ENCODE peak calls at places on chromosomes 11 and 22, in seven cellular contexts. One of them, this sample, is unnamed.

GRCh38 chr11:60130496-60130895 is 42.0 kb downstream of the MS4A2 start:
- DNase-seq in GM12878: no peak
- DNase-seq in A549: peak; percentile 24
- DNase-seq in K562: peak; percentile 84
- DNase-seq in HepG2: peak; percentile 55
- DNase-seq in H1: peak; percentile 15
- DNase-seq in SK-N-SH: peak; percentile 14
- DNase-seq in this sample: no peak

GRCh38 chr11:128582496-128583366 is 4.6 kb downstream of the ETS1 start:
- DNase-seq in GM12878: no peak
- DNase-seq in A549: peak; percentile 15
- DNase-seq in K562: no peak
- DNase-seq in HepG2: no peak
- DNase-seq in H1: peak; percentile 50
- DNase-seq in SK-N-SH: no peak
- DNase-seq in this sample: peak; percentile 98

GRCh38 chr22:24325105-24325757 is 54.6 kb downstream of the SPECC1L start:
- DNase-seq in GM12878: peak; percentile 62
- DNase-seq in A549: peak; percentile 16
- DNase-seq in K562: peak; percentile 37
- DNase-seq in HepG2: peak; percentile 49
- DNase-seq in H1: no peak
- DNase-seq in SK-N-SH: peak; percentile 42
- DNase-seq in this sample: peak; percentile 92

GRCh38 chr11:43918662-43919061 is 23.8 kb upstream of the C11orf96 start:
- DNase-seq in GM12878: no peak
- DNase-seq in A549: no peak
- DNase-seq in K562: no peak
- DNase-seq in HepG2: no peak
- DNase-seq in H1: no peak
- DNase-seq in SK-N-SH: no peak
- DNase-seq in this sample: no peak

GRCh38 chr11:40787243-40787642 is 672.2 kb downstream of the LRRC4C start:
- DNase-seq in GM12878: no peak
- DNase-seq in A549: no peak
- DNase-seq in K562: no peak
- DNase-seq in HepG2: no peak
- DNase-seq in H1: no peak
- DNase-seq in SK-N-SH: no peak
- DNase-seq in this sample: no peak

GRCh38 chr22:20429254-20430100 is 8.1 kb downstream of the SCARF2 start:
- DNase-seq in GM12878: no peak
- DNase-seq in A549: no peak
- DNase-seq in K562: peak; percentile 98
- DNase-seq in HepG2: no peak
- DNase-seq in H1: no peak
- DNase-seq in SK-N-SH: peak; percentile 74
- DNase-seq in this sample: no peak

GRCh38 chr11:6315811-6316425 is 4.4 kb downstream of the CAVIN3 start:
- DNase-seq in GM12878: no peak
- DNase-seq in A549: peak; percentile 82
- DNase-seq in K562: peak; percentile 71
- DNase-seq in HepG2: peak; percentile 45
- DNase-seq in H1: no peak
- DNase-seq in SK-N-SH: peak; percentile 79
- DNase-seq in this sample: peak; percentile 65

GRCh38 chr11:34809191-34810106 is 106.7 kb downstream of the APIP start:
- DNase-seq in GM12878: no peak
- DNase-seq in A549: no peak
- DNase-seq in K562: peak; percentile 89
- DNase-seq in HepG2: no peak
- DNase-seq in H1: no peak
- DNase-seq in SK-N-SH: no peak
- DNase-seq in this sample: peak; percentile 31

GRCh38 chr11:121540627-121541026 is 87.9 kb upstream of the SORL1-AS1 start:
- DNase-seq in GM12878: peak; percentile 50
- DNase-seq in A549: no peak
- DNase-seq in K562: no peak
- DNase-seq in HepG2: no peak
- DNase-seq in H1: no peak
- DNase-seq in SK-N-SH: no peak
- DNase-seq in this sample: no peak

GRCh38 chr22:21837184-21837979 is 30.1 kb downstream of the MAPK1 start:
- DNase-seq in GM12878: no peak
- DNase-seq in A549: peak; percentile 9
- DNase-seq in K562: no peak
- DNase-seq in HepG2: peak; percentile 72
- DNase-seq in H1: peak; percentile 23
- DNase-seq in SK-N-SH: no peak
- DNase-seq in this sample: peak; percentile 91

GRCh38 chr11:44978279-44978960 is 27.7 kb upstream of the TP53I11 start:
- DNase-seq in GM12878: no peak
- DNase-seq in A549: no peak
- DNase-seq in K562: no peak
- DNase-seq in HepG2: no peak
- DNase-seq in H1: no peak
- DNase-seq in SK-N-SH: no peak
- DNase-seq in this sample: no peak

DNA sequence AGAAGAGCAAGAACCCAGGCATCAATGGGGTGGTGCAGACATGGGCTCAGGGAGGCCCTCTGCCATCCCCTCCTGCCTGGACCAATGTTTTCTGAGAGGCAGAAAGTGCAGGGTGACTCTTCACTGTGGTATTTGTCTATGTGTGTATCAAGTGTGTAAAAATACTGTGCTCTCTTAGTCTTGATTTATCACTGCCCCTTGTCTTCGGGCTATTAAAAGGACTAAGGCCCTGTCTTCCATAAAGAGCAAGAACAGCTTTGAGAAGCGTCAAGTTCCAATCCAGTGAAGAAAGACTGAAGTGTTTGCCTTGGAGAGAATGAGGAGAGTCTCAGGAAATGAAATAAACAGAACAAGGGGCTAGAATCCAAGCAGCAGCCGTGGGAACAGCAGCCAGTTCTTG is 14.4 kb downstream of the PRSS23 start:
- DNase-seq in GM12878: no peak
- DNase-seq in A549: no peak
- DNase-seq in K562: no peak
- DNase-seq in HepG2: no peak
- DNase-seq in H1: no peak
- DNase-seq in SK-N-SH: no peak
- DNase-seq in this sample: peak; percentile 67
- TF ChIP-seq USF2 in GM12878: no peak
- TF ChIP-seq USF2 in A549: no peak
- TF ChIP-seq USF2 in K562: no peak
- TF ChIP-seq USF2 in HepG2: no peak
- TF ChIP-seq USF2 in H1: no peak
- TF ChIP-seq USF2 in SK-N-SH: no peak
- TF ChIP-seq USF2 in this sample: no peak

GRCh38 chr11:27391336-27392015 is 28.5 kb upstream of the CCDC34 start:
- DNase-seq in GM12878: no peak
- DNase-seq in A549: no peak
- DNase-seq in K562: peak; percentile 52
- DNase-seq in HepG2: no peak
- DNase-seq in H1: no peak
- DNase-seq in SK-N-SH: no peak
- DNase-seq in this sample: no peak
- H3K27ac ChIP-seq in GM12878: no peak overlapping the region
- H3K27ac ChIP-seq in A549: peak overlapping the region; percentile 96
- H3K27ac ChIP-seq in K562: no peak overlapping the region
- H3K27ac ChIP-seq in HepG2: peak overlapping the region; percentile 0
- H3K27ac ChIP-seq in H1: no peak overlapping the region
- H3K27ac ChIP-seq in SK-N-SH: peak overlapping the region; percentile 77
- H3K27ac ChIP-seq in this sample: no peak overlapping the region

DNA sequence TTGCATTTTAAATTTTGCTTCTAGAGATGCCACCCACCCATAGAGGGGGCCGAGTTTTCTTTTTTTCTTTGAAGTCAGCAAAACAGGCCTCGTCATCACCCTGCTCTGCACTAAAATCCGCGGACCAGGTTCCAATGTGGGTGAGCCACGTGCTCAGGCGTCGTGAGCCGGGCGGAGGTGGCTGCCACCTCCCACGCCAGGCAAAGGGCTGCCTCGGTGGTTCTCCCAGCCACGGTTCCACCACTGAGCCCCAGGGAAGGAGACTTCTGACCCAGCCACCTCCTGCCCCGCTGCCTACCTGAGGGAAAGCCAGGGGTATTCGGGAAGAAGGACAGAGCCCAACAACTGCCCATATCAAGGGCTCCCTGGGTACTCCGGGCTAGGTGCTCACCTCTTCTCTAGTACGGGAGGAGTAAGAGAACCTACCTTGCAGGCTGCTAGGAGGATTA is 45.3 kb downstream of the MN1 start:
- DNase-seq in GM12878: no peak
- DNase-seq in A549: no peak
- DNase-seq in K562: no peak
- DNase-seq in HepG2: no peak
- DNase-seq in H1: no peak
- DNase-seq in SK-N-SH: no peak
- DNase-seq in this sample: no peak
- H3K4me3 ChIP-seq in GM12878: no peak overlapping the region
- H3K4me3 ChIP-seq in A549: no peak overlapping the region
- H3K4me3 ChIP-seq in K562: no peak overlapping the region
- H3K4me3 ChIP-seq in HepG2: no peak overlapping the region
- H3K4me3 ChIP-seq in H1: no peak overlapping the region
- H3K4me3 ChIP-seq in SK-N-SH: no peak overlapping the region
- H3K4me3 ChIP-seq in this sample: no peak overlapping the region

DNA sequence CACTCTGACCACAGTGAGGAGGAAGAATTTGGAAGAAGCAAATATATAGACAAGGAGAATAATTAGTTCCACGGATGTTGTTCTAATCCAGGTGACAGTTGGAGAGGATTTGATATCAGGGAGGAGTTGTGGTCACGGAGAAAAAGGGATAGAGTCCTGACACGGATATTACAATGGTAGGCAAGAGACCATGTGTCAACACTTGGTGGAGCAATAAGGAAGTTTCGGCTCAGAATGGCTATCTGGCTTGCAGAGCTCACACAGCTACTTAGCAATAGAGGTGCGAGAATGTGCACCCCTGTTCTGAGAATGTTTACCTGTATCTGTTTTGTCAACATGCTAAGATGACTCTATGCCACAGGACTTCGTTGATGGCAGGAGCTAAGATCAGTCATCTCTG is 10.4 kb upstream of the OR9Q2 start:
- DNase-seq in GM12878: no peak
- DNase-seq in A549: no peak
- DNase-seq in K562: no peak
- DNase-seq in HepG2: no peak
- DNase-seq in H1: no peak
- DNase-seq in SK-N-SH: no peak
- DNase-seq in this sample: no peak
- TF ChIP-seq USF2 in GM12878: no peak
- TF ChIP-seq USF2 in A549: no peak
- TF ChIP-seq USF2 in K562: no peak
- TF ChIP-seq USF2 in HepG2: no peak
- TF ChIP-seq USF2 in H1: no peak
- TF ChIP-seq USF2 in SK-N-SH: no peak
- TF ChIP-seq USF2 in this sample: no peak

DNA sequence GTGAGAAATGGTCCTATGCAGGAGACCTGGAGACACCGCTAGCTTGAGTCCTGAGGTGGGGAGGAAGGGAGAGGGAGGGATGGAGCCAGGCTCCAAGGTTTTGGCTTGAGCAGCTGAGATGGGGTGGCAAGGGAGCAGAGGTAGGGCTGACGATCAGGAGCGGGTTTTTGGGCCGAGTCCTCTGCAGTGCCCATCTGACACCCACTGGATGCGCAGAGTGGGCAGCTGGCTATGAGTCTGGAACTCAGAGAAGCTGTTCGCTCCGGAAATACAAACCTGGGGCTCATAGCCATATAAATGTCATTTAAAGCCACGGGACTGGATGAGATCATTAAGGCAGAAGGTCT is 450 bp upstream of the MAFF start:
- DNase-seq in GM12878: no peak
- DNase-seq in A549: no peak
- DNase-seq in K562: no peak
- DNase-seq in HepG2: no peak
- DNase-seq in H1: no peak
- DNase-seq in SK-N-SH: no peak
- DNase-seq in this sample: no peak
- H3K27ac ChIP-seq in GM12878: no peak overlapping the region
- H3K27ac ChIP-seq in A549: peak overlapping the region; percentile 61
- H3K27ac ChIP-seq in K562: peak overlapping the region; percentile 53
- H3K27ac ChIP-seq in HepG2: peak overlapping the region; percentile 90
- H3K27ac ChIP-seq in H1: no peak overlapping the region
- H3K27ac ChIP-seq in SK-N-SH: peak overlapping the region; percentile 19
- H3K27ac ChIP-seq in this sample: peak overlapping the region; percentile 36

GRCh38 chr11:118439656-118440055 is 3.4 kb downstream of the KMT2A start:
- DNase-seq in GM12878: no peak
- DNase-seq in A549: no peak
- DNase-seq in K562: no peak
- DNase-seq in HepG2: no peak
- DNase-seq in H1: no peak
- DNase-seq in SK-N-SH: no peak
- DNase-seq in this sample: no peak
- H3K4me3 ChIP-seq in GM12878: peak overlapping the region; percentile 94
- H3K4me3 ChIP-seq in A549: no peak overlapping the region
- H3K4me3 ChIP-seq in K562: no peak overlapping the region
- H3K4me3 ChIP-seq in HepG2: no peak overlapping the region
- H3K4me3 ChIP-seq in H1: no peak overlapping the region
- H3K4me3 ChIP-seq in SK-N-SH: no peak overlapping the region
- H3K4me3 ChIP-seq in this sample: no peak overlapping the region